ENCODE peak calls at places on chromosome 2, in ten cellular contexts. S, H, O, Y, L, A, C, R, K and Z are unnamed samples.

GRCh38 chr2:220502539-220502938 is 875.1 kb downstream of the SLC4A3 start:
- DNase-seq in S (no peak), H (no peak), O (no peak), Y (no peak), L (no peak), A (no peak), C (no peak), R (no peak), K (no peak), Z (no peak)

GRCh38 chr2:99481941-99482340 is 7.9 kb downstream of the REV1 start:
- DNase-seq in S (no peak), H (no peak), O (no peak), Y (no peak), L (no peak), A (no peak), C (no peak), R (peak; percentile 46), K (no peak), Z (no peak)

GRCh38 chr2:54755641-54756326 is 32.3 kb downstream of the EML6 start:
- DNase-seq in S (no peak), H (no peak), O (no peak), Y (peak; percentile 54), L (no peak), A (no peak), C (no peak), R (no peak), K (no peak), Z (peak; percentile 8)

GRCh38 chr2:182558564-182558963 is 131.7 kb upstream of the PDE1A start:
- DNase-seq in S (no peak), H (no peak), O (no peak), Y (peak; percentile 79), L (no peak), A (no peak), C (no peak), R (no peak), K (no peak), Z (no peak)

GRCh38 chr2:199019898-199020507 is 437.7 kb downstream of the SATB2 start:
- DNase-seq in S (no peak), H (no peak), O (no peak), Y (peak; percentile 72), L (no peak), A (no peak), C (peak; percentile 52), R (peak; percentile 55), K (peak; percentile 20), Z (no peak)

GRCh38 chr2:38374978-38375377 is 2.1 kb downstream of the ATL2 start:
- DNase-seq in S (no peak), H (no peak), O (no peak), Y (no peak), L (no peak), A (no peak), C (no peak), R (no peak), K (no peak), Z (no peak)

GRCh38 chr2:96340493-96341414 is 5.2 kb downstream of the NCAPH start:
- DNase-seq in S (no peak), H (no peak), O (no peak), Y (no peak), L (no peak), A (no peak), C (no peak), R (peak; percentile 61), K (peak; percentile 44), Z (no peak)

GRCh38 chr2:46846454-46846990 is 69.1 kb downstream of the MCFD2 start:
- DNase-seq in S (no peak), H (no peak), O (peak; percentile 62), Y (no peak), L (no peak), A (no peak), C (no peak), R (peak; percentile 47), K (no peak), Z (no peak)

GRCh38 chr2:241514545-241514944 is 6.2 kb upstream of the STK25 start:
- DNase-seq in S (no peak), H (no peak), O (no peak), Y (no peak), L (no peak), A (no peak), C (no peak), R (peak; percentile 44), K (peak; percentile 8), Z (no peak)

GRCh38 chr2:226508683-226509082 is 290.9 kb downstream of the IRS1 start:
- DNase-seq in S (no peak), H (no peak), O (no peak), Y (no peak), L (no peak), A (no peak), C (no peak), R (no peak), K (no peak), Z (no peak)

GRCh38 chr2:95728878-95729511 is 137.2 kb downstream of the TRIM43 start:
- DNase-seq in S (peak; percentile 67), H (no peak), O (no peak), Y (peak; percentile 95), L (no peak), A (peak; percentile 29), C (peak; percentile 67), R (peak; percentile 88), K (peak; percentile 82), Z (peak; percentile 73)

GRCh38 chr2:132586835-132587234 is 83.2 kb downstream of the LYPD1 start:
- DNase-seq in S (no peak), H (no peak), O (no peak), Y (no peak), L (no peak), A (no peak), C (no peak), R (no peak), K (no peak), Z (no peak)

GRCh38 chr2:225841314-225841713 is 441.8 kb downstream of the NYAP2 start:
- DNase-seq in S (no peak), H (no peak), O (no peak), Y (no peak), L (no peak), A (no peak), C (no peak), R (no peak), K (no peak), Z (no peak)

GRCh38 chr2:182694189-182694588 is 21.9 kb upstream of the DNAJC10 start:
- DNase-seq in S (no peak), H (no peak), O (no peak), Y (no peak), L (no peak), A (no peak), C (no peak), R (no peak), K (no peak), Z (peak; percentile 17)

GRCh38 chr2:149928026-149928425 is 340.5 kb upstream of the MMADHC start:
- DNase-seq in S (no peak), H (no peak), O (no peak), Y (no peak), L (no peak), A (no peak), C (no peak), R (no peak), K (no peak), Z (no peak)

GRCh38 chr2:197311521-197312033 is 997 bp upstream of the ANKRD44 start:
- DNase-seq in S (no peak), H (no peak), O (no peak), Y (no peak), L (no peak), A (no peak), C (no peak), R (no peak), K (no peak), Z (no peak)

GRCh38 chr2:74041182-74041581 is 56.5 kb downstream of the TET3 start:
- DNase-seq in S (no peak), H (no peak), O (no peak), Y (no peak), L (no peak), A (no peak), C (no peak), R (no peak), K (no peak), Z (no peak)

GRCh38 chr2:5077479-5078089 is 614.6 kb upstream of the SOX11 start:
- DNase-seq in S (no peak), H (no peak), O (no peak), Y (peak; percentile 55), L (no peak), A (no peak), C (no peak), R (peak; percentile 0), K (no peak), Z (no peak)

GRCh38 chr2:225948903-225949302 is 549.4 kb downstream of the NYAP2 start:
- DNase-seq in S (no peak), H (no peak), O (no peak), Y (no peak), L (no peak), A (no peak), C (no peak), R (no peak), K (no peak), Z (no peak)

GRCh38 chr2:64327510-64328414 is 126.2 kb upstream of the LGALSL start:
- DNase-seq in S (peak; percentile 55), H (peak; percentile 44), O (no peak), Y (peak; percentile 90), L (peak; percentile 43), A (no peak), C (peak; percentile 67), R (peak; percentile 28), K (no peak), Z (peak; percentile 47)

GRCh38 chr2:170162261-170162612 is 15.7 kb upstream of the MYO3B start:
- DNase-seq in S (no peak), H (no peak), O (no peak), Y (no peak), L (no peak), A (no peak), C (no peak), R (peak; percentile 79), K (peak; percentile 69), Z (no peak)

GRCh38 chr2:119888673-119889072 is 124.2 kb upstream of the EPB41L5 start:
- DNase-seq in S (no peak), H (no peak), O (no peak), Y (no peak), L (no peak), A (no peak), C (no peak), R (peak; percentile 87), K (peak; percentile 64), Z (no peak)

GRCh38 chr2:200189964-200190363 is 116.5 kb upstream of the SPATS2L start:
- DNase-seq in S (no peak), H (no peak), O (no peak), Y (no peak), L (no peak), A (no peak), C (no peak), R (peak; percentile 59), K (peak; percentile 6), Z (no peak)